ENCODE peak calls at places on chromosomes 12 and 14, in eight cellular contexts. R is amniotic epithelial cell, C is lower leg skin, K is tibial artery, A is D341Med, I is fibroblast of gingiva, M is colonic mucosa, W is COR-L47. F is an unnamed sample.

GRCh38 chr12:68746572-68747180 is 700 bp downstream of the SLC35E3 start:
- DNase-seq in I (peak; percentile 62), A (peak; percentile 71), K (peak; percentile 61), W (peak; percentile 7), C (peak; percentile 91), R (peak; percentile 72), M (peak; percentile 71), F (peak; percentile 79)

GRCh38 chr14:105412768-105413541 is 6.7 kb upstream of the MTA1 start:
- DNase-seq in A (peak; percentile 21), C (no peak), K (no peak), R (no peak), M (no peak), I (no peak), W (no peak), F (no peak)

GRCh38 chr12:75921687-75922289 is 109.8 kb downstream of the PHLDA1 start:
- DNase-seq in K (no peak), C (no peak), R (no peak), W (no peak), I (no peak), A (no peak), M (peak; percentile 29), F (no peak)

GRCh38 chr14:21703357-21704339 is 30.0 kb upstream of the OR4E1 start:
- DNase-seq in K (no peak), R (peak; percentile 82), M (no peak), A (no peak), I (no peak), W (no peak), C (no peak), F (no peak)

GRCh38 chr12:71392521-71393145 is 47.0 kb upstream of the LGR5 start:
- DNase-seq in I (peak; percentile 75), A (peak; percentile 71), W (peak; percentile 59), M (no peak), C (no peak), R (peak; percentile 74), K (no peak), F (no peak)

GRCh38 chr12:50747817-50748216 is 16.1 kb upstream of the ATF1 start:
- DNase-seq in K (no peak), W (no peak), I (no peak), M (no peak), R (no peak), A (no peak), C (peak; percentile 7), F (no peak)

GRCh38 chr12:64814432-64814831 is 10.0 kb upstream of the TBC1D30 start:
- DNase-seq in W (peak; percentile 88), R (no peak), C (no peak), K (no peak), I (no peak), A (no peak), M (no peak), F (no peak)

GRCh38 chr14:91374287-91374880 is 43.2 kb downstream of the CCDC88C start:
- DNase-seq in C (no peak), W (no peak), A (no peak), K (no peak), I (no peak), R (no peak), M (no peak), F (no peak)

GRCh38 chr14:96056509-96057422 is 17.6 kb downstream of the C14orf132 start:
- DNase-seq in C (no peak), K (peak; percentile 15), I (no peak), R (no peak), A (peak; percentile 65), M (no peak), W (peak; percentile 54), F (no peak)

GRCh38 chr12:9319044-9319841 is 111.0 kb upstream of the PZP start:
- DNase-seq in M (no peak), A (peak; percentile 39), R (no peak), I (no peak), W (no peak), C (no peak), K (no peak), F (no peak)

F was measured in ascending aorta.